ENCODE peak calls at places on chromosomes 2 and 18, in eight cellular contexts. Z is SK-N-SH, C is HepG2, I is HCT116, W is K562, D is H1, N is endothelial cell of umbilical vein, S is GM12878. A is an unnamed sample.
A peak's percentile ranks its signal among the peaks of the same experiment; 100 is the strongest.

GRCh38 chr2:99141110-99142108 is at the start of gene C2orf15:
- DNase-seq in Z (peak; percentile 97), S (peak; percentile 80), D (peak; percentile 96), I (peak; percentile 87), W (peak; percentile 93), N (peak; percentile 84), C (peak; percentile 94), A (peak; percentile 28)

GRCh38 chr2:182048621-182049020 is 63.0 kb downstream of the PPP1R1C start:
- DNase-seq in W (no peak), C (no peak), I (no peak), N (no peak), D (no peak), S (no peak), Z (no peak), A (no peak)

GRCh38 chr2:196971574-196972279 is 45.2 kb upstream of the PGAP1 start:
- DNase-seq in N (no peak), S (no peak), Z (no peak), W (no peak), D (no peak), C (no peak), I (no peak), A (no peak)

GRCh38 chr2:233689498-233689897 is 3.2 kb upstream of the UGT1A6 start:
- DNase-seq in S (no peak), Z (no peak), W (no peak), C (no peak), I (no peak), D (no peak), N (peak; percentile 97), A (no peak)

GRCh38 chr2:39506215-39506614 is 69.1 kb upstream of the MAP4K3 start:
- DNase-seq in S (no peak), D (no peak), Z (no peak), I (no peak), W (no peak), N (no peak), C (no peak), A (no peak)

GRCh38 chr2:199455533-199456382 is 2.0 kb downstream of the SATB2 start:
- DNase-seq in Z (no peak), S (no peak), W (peak; percentile 92), I (peak; percentile 39), N (no peak), C (peak; percentile 80), D (peak; percentile 78), A (no peak)

GRCh38 chr2:23321767-23322166 is 63.2 kb upstream of the KLHL29 start:
- DNase-seq in D (no peak), Z (no peak), I (no peak), S (no peak), C (no peak), W (no peak), N (no peak), A (no peak)

GRCh38 chr18:76274470-76275289 is 220.4 kb downstream of the ZNF516 start:
- DNase-seq in C (peak; percentile 17), N (no peak), Z (peak; percentile 71), W (peak; percentile 2), D (no peak), S (no peak), I (peak; percentile 22), A (no peak)

GRCh38 chr2:230877131-230877736 is 12.5 kb downstream of the ITM2C start:
- DNase-seq in I (no peak), W (no peak), N (no peak), S (no peak), C (no peak), Z (no peak), D (peak; percentile 38), A (no peak)
- TF ChIP-seq POLR2AphosphoS5 in I (no peak), W (no peak), N (no peak), S (no peak), C (no peak), Z (no peak), D (no peak), A (no peak)

DNA sequence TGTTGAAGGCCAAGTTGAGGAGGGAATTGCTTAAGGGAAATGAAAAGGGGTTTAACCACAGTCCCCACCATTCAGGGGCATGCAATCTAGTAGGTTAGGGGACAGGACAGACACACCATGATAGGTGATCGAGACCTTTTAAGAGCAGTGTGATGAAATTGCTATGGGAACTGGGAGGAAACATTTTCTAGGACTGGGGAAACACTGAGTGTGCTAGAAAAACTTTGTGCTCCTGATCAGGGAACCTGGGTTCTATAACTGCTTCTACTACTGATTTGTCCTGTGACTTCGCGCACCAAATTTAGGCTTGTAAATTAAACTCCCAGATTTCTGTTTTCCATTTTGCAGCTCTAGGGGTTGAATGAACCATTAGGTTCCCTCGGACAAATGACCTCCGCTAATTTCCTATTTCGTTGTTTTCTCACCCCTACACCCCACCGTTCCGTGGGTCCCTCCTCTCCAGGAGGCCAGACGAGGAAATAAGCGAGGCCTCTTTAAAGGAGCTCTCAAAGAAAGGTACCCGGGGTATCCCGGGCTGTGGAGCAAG is 371 bp upstream of the LCLAT1 start:
- DNase-seq in Z (peak; percentile 48), C (no peak), S (no peak), N (no peak), W (peak; percentile 20), I (no peak), D (no peak), A (no peak)
- H3K27ac ChIP-seq in Z (peak overlapping the region; percentile 79), C (peak overlapping the region; percentile 65), S (peak overlapping the region; percentile 77), N (peak overlapping the region; percentile 83), W (peak overlapping the region; percentile 79), I (peak overlapping the region; percentile 57), D (peak overlapping the region; percentile 79), A (peak overlapping the region; percentile 39)

DNA sequence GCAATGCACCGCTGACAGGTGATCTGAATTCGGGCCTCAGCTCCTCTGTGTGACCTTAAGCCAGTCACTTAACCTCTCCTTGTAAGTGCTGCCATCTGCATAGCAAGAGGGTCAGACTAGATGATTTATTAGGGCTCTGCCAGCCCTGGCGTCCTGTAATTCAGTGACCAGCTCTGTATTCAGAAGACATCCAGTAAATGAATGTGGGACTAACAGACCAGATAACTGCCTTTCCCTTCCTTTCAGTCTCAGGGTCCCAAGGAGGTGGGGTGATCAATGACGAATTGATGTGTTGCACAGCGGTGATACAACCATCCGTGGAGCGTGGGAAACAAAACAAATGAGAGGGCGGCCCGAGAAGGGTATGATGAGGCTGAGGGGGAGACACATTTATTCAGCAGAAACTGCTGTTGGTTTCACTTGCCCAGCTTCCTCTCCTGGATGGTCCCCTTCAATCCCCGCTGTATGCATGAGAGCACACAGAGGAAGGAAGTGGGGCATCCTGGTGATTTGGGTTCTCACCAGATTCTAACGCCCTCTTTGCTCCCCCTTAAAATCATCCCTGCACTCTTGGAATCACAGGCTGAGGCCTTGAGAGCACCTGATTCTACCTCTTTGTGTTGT is 92.8 kb downstream of the VIT start:
- DNase-seq in W (no peak), C (no peak), N (no peak), Z (no peak), S (no peak), D (no peak), I (no peak), A (no peak)
- H3K9ac ChIP-seq in W (no peak overlapping the region), C (no peak overlapping the region), N (no peak overlapping the region), Z (no peak overlapping the region), S (no peak overlapping the region), D (no peak overlapping the region), I (no peak overlapping the region), A (no peak overlapping the region)

GRCh38 chr18:22422909-22423548 is 5.3 kb upstream of the CTAGE1 start:
- DNase-seq in Z (no peak), S (no peak), C (no peak), N (peak; percentile 90), W (no peak), D (no peak), I (no peak), A (no peak)
- TF ChIP-seq POLR2AphosphoS5 in Z (no peak), S (no peak), C (no peak), N (no peak), W (no peak), D (no peak), I (no peak), A (no peak)

GRCh38 chr2:69744456-69744855 is 2.5 kb downstream of the ANXA4 start:
- DNase-seq in D (no peak), C (no peak), S (no peak), W (peak; percentile 52), I (no peak), Z (no peak), N (no peak), A (no peak)

GRCh38 chr2:69743847-69744264 is 1.9 kb downstream of the ANXA4 start:
- DNase-seq in Z (peak; percentile 27), I (no peak), S (no peak), N (no peak), W (peak; percentile 42), C (no peak), D (peak; percentile 6), A (no peak)

GRCh38 chr2:69741281-69742169 is at the start of gene ANXA4:
- DNase-seq in I (peak; percentile 62), S (no peak), Z (peak; percentile 88), W (peak; percentile 85), N (peak; percentile 63), C (peak; percentile 90), D (peak; percentile 86), A (no peak)

DNA sequence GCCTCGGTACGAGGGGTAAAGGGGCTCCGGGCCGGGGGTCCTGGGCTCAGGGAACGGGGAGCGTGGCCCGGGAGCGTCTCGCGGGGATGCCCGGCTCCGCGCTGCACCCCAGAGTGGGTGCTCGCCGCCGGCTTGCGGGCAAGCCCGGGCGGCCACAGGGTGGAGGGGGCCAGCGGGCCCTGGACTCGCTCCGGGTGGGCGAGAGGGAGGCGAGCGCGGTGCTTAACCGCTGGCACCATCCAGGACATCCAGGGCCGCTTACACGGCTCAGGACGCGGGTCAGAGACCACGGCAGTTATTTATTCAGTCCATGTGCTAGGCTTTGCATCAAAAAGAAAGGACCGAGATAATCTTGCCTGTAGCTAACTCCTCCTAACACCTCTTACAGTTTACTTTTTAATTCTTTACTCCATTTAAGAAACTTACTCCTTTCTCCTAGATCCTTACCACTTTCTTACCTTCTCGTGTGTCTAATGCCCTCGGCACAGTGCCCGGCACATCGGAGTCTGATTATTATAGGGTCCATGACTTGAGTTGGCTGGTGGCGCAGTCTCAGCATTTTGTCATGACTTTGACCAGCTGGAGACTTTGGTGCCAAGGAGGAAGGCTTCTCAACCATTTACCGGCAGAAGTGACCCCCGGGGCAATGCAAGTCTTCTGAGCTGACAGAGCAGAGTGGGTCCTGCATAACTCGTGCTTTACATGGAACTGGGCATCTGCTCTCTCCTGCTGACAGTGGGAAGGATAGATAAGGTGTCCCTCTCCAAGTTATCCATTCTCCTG is 427 bp downstream of the ANXA4 start:
- DNase-seq in S (no peak), N (peak; percentile 37), D (peak; percentile 45), I (no peak), W (no peak), C (no peak), Z (peak; percentile 15), A (no peak)
- H3K27ac ChIP-seq in S (peak overlapping the region; percentile 95), N (no peak overlapping the region), D (no peak overlapping the region), I (peak overlapping the region; percentile 79), W (peak overlapping the region; percentile 73), C (peak overlapping the region; percentile 94), Z (peak overlapping the region; percentile 80), A (no peak overlapping the region)

A was measured in SK-N-MC.